ENCODE peak calls at places on chromosomes 2 and 18, in five cellular contexts. T is GM23248, N is cardiac muscle cell, Z is HL-60, M is DND-41. K is an unnamed sample.

GRCh38 chr2:85367180-85367579 is 12.6 kb downstream of the ELMOD3 start:
- DNase-seq in T (no peak), N (no peak), M (no peak), Z (no peak), K (no peak)

GRCh38 chr2:174399171-174399570 is 3.6 kb downstream of the SCRN3 start:
- DNase-seq in T (peak; percentile 41), M (no peak), N (no peak), Z (no peak), K (no peak)

GRCh38 chr2:240932001-240932723 is 26.0 kb downstream of the CROCC2 start:
- DNase-seq in Z (no peak), T (no peak), N (no peak), M (no peak), K (no peak)

GRCh38 chr2:174573621-174574081 is 24.0 kb downstream of the WIPF1 start:
- DNase-seq in Z (no peak), M (no peak), N (no peak), T (no peak), K (no peak)

GRCh38 chr2:43507137-43507536 is 88.7 kb downstream of the THADA start:
- DNase-seq in N (no peak), M (no peak), T (peak; percentile 18), Z (no peak), K (no peak)

GRCh38 chr18:8901019-8901418 is 195.7 kb downstream of the MTCL1 start:
- DNase-seq in Z (no peak), M (no peak), N (no peak), T (no peak), K (no peak)

GRCh38 chr18:69943021-69943420 is 4.7 kb downstream of the CD226 start:
- DNase-seq in Z (no peak), M (no peak), N (no peak), T (no peak), K (no peak)

GRCh38 chr2:55618025-55618648 is 715 bp upstream of the PPP4R3B start:
- DNase-seq in N (peak; percentile 26), T (peak; percentile 61), M (no peak), Z (peak; percentile 14), K (no peak)

GRCh38 chr2:35428548-35428947 is 927.0 kb upstream of the CRIM1 start:
- DNase-seq in N (peak; percentile 63), M (peak; percentile 24), Z (no peak), T (peak; percentile 20), K (no peak)

GRCh38 chr2:145874466-145874865 is 1354.5 kb upstream of the ZEB2 start:
- DNase-seq in M (no peak), Z (no peak), N (no peak), T (peak; percentile 86), K (peak; percentile 16)

GRCh38 chr2:31664949-31665724 is 84.4 kb upstream of the SRD5A2 start:
- DNase-seq in M (no peak), T (no peak), Z (no peak), N (no peak), K (no peak)

GRCh38 chr2:2409481-2409880 is 78.4 kb upstream of the MYT1L start:
- DNase-seq in M (no peak), T (no peak), N (no peak), Z (no peak), K (no peak)

GRCh38 chr2:148965596-148966431 is 72.7 kb upstream of the LYPD6B start:
- DNase-seq in N (peak; percentile 46), T (no peak), Z (peak; percentile 10), M (no peak), K (no peak)

GRCh38 chr2:28291811-28292455 is 100.7 kb upstream of the FOSL2 start:
- DNase-seq in Z (no peak), T (no peak), N (no peak), M (no peak), K (no peak)

GRCh38 chr18:54154231-54154630 is 70.2 kb downstream of the MBD2 start:
- DNase-seq in T (no peak), M (no peak), N (no peak), Z (no peak), K (no peak)

GRCh38 chr2:55519908-55520885 is 679 bp downstream of the CFAP36 start:
- DNase-seq in Z (peak; percentile 51), T (peak; percentile 69), N (peak; percentile 48), M (no peak), K (no peak)

GRCh38 chr2:237687666-237688065 is 60.3 kb downstream of the LRRFIP1 start:
- DNase-seq in Z (peak; percentile 92), T (peak; percentile 100), N (no peak), M (no peak), K (peak; percentile 93)

GRCh38 chr2:159051133-159051532 is 82.7 kb downstream of the TANC1 start:
- DNase-seq in M (no peak), Z (no peak), T (no peak), N (no peak), K (no peak)

GRCh38 chr2:191479680-191480023 is 198.3 kb upstream of the NABP1 start:
- DNase-seq in Z (no peak), T (no peak), N (no peak), M (no peak), K (no peak)

GRCh38 chr18:42893991-42894390 is 221.5 kb downstream of the RIT2 start:
- DNase-seq in N (no peak), T (no peak), M (peak; percentile 10), Z (no peak), K (no peak)

GRCh38 chr2:85804026-85804425 is 50.2 kb downstream of the ATOH8 start:
- DNase-seq in T (no peak), N (no peak), M (no peak), Z (no peak), K (no peak)

GRCh38 chr2:86785456-86785855 is 5.3 kb downstream of the CD8A start:
- DNase-seq in M (no peak), T (no peak), N (no peak), Z (no peak), K (no peak)

GRCh38 chr2:12037301-12037700 is 290.9 kb downstream of the LPIN1 start:
- DNase-seq in Z (no peak), N (no peak), M (no peak), T (no peak), K (no peak)

GRCh38 chr18:415627-416612 is 84.6 kb downstream of the COLEC12 start:
- DNase-seq in Z (peak; percentile 63), N (no peak), M (no peak), T (peak; percentile 86), K (no peak)

GRCh38 chr18:67485655-67486054 is 30.9 kb downstream of the DSEL start:
- DNase-seq in N (no peak), T (no peak), M (no peak), Z (no peak), K (no peak)

GRCh38 chr2:230721712-230722111 is 9.1 kb downstream of the CAB39 start:
- DNase-seq in M (no peak), T (peak; percentile 39), N (no peak), Z (no peak), K (no peak)

GRCh38 chr2:205925373-205926337 is 160.3 kb downstream of the INO80D start:
- DNase-seq in Z (peak; percentile 68), N (peak; percentile 81), M (peak; percentile 52), T (peak; percentile 79), K (no peak)

GRCh38 chr2:111897924-111898702 is at the start of gene MERTK:
- DNase-seq in T (peak; percentile 77), M (peak; percentile 77), N (peak; percentile 95), Z (no peak), K (peak; percentile 32)

GRCh38 chr2:124804014-124804940 is 779.2 kb downstream of the CNTNAP5 start:
- DNase-seq in Z (no peak), N (peak; percentile 73), M (no peak), T (peak; percentile 43), K (no peak)

GRCh38 chr2:98830573-98831145 is 99.7 kb upstream of the MGAT4A start:
- DNase-seq in M (no peak), Z (no peak), N (no peak), T (no peak), K (no peak)

GRCh38 chr2:98832172-98832571 is 101.2 kb upstream of the MGAT4A start:
- DNase-seq in M (no peak), Z (no peak), T (no peak), N (no peak), K (no peak)

GRCh38 chr2:98835831-98836385 is 100.1 kb downstream of the CRACDL start:
- DNase-seq in T (no peak), M (peak; percentile 81), N (no peak), Z (no peak), K (no peak)

GRCh38 chr2:98833917-98834263 is 102.1 kb downstream of the CRACDL start:
- DNase-seq in N (no peak), T (no peak), Z (no peak), M (no peak), K (no peak)

DNA sequence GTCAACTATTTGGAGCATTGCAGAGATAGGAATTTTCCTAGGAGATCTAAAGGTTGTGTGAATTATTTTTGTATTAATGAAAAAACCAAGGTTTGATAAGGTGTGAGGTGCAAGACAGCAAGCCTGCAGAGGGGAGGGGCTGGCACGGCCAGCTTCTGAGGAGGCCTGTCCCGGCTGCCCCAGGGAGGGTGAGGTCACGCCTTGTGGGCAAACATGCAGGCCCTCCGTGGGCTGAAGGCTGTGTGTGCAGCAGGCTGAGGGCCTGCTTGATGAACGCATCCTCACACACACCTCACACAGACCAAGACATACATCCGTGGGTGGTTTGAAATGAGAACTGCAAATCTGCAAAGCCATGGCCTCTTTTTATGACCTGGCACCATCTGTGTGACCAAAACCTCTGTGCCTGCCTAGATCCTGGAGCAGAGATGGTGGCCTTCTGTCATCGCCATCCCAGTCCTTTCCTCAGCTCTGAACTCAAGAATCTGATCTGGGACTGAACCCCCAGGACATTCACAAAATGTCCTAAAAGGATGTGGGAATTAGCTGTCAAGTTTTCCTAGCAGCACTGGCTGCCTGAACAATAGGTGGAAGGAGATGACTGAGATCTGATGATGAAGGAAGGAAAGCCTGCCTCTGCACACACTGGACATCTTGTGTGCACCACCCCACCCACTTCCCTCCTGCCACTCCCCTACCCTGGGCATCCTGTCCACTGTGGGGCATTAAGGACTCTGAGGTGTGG is 102.4 kb upstream of the MGAT4A start:
- DNase-seq in T (no peak), N (no peak), M (no peak), Z (no peak), K (no peak)
- H3K27ac ChIP-seq in T (no peak overlapping the region), N (no peak overlapping the region), M (peak overlapping the region; percentile 39), Z (no peak overlapping the region), K (no peak overlapping the region)

GRCh38 chr2:193521523-193521922 is 1326.8 kb upstream of the TMEFF2 start:
- DNase-seq in M (no peak), T (no peak), N (no peak), Z (no peak), K (no peak)

GRCh38 chr2:193523662-193524061 is 1328.9 kb upstream of the TMEFF2 start:
- DNase-seq in T (no peak), M (no peak), Z (no peak), N (no peak), K (no peak)

GRCh38 chr2:193520709-193521458 is 1326.2 kb upstream of the TMEFF2 start:
- DNase-seq in N (no peak), M (no peak), T (no peak), Z (no peak), K (no peak)

GRCh38 chr2:193517615-193518014 is 1322.9 kb upstream of the TMEFF2 start:
- DNase-seq in M (no peak), T (no peak), Z (no peak), N (no peak), K (no peak)

GRCh38 chr2:193518061-193518817 is 1323.5 kb upstream of the TMEFF2 start:
- DNase-seq in N (no peak), M (no peak), Z (no peak), T (peak; percentile 14), K (peak; percentile 3)
- H3K27ac ChIP-seq in N (no peak overlapping the region), M (no peak overlapping the region), Z (no peak overlapping the region), T (no peak overlapping the region), K (no peak overlapping the region)

GRCh38 chr2:213609570-213610170 is 325.4 kb downstream of the SPAG16 start:
- DNase-seq in T (no peak), N (no peak), M (no peak), Z (no peak), K (no peak)
- H3K27ac ChIP-seq in T (no peak overlapping the region), N (no peak overlapping the region), M (no peak overlapping the region), Z (no peak overlapping the region), K (no peak overlapping the region)

GRCh38 chr2:105933906-105934305 is 189.2 kb downstream of the NCK2 start:
- DNase-seq in N (no peak), M (no peak), T (no peak), Z (no peak), K (no peak)
- H3K27ac ChIP-seq in N (no peak overlapping the region), M (no peak overlapping the region), T (no peak overlapping the region), Z (no peak overlapping the region), K (no peak overlapping the region)